ENCODE peak calls at places on chromosomes 6 and 20, in ten cellular contexts. L is Karpas-422; O is spleen; Y is lower lobe of right lung; E is activated T-cell treated with anti-CD3 and anti-CD28 coated beads, Interleukin-2, amount 50 U/mL, for 72 hours; A is ecto neural progenitor cell; U is memory B cell; F is IMR-90; X is GM10248; H is AG20443. N is an unnamed sample.

GRCh38 chr6:30767158-30767943 is 23.0 kb upstream of the IER3 start:
- DNase-seq in L (no peak), E (peak), H (no peak), U (no peak), Y (no peak), X (peak), A (no peak), F (no peak), O (no peak), N (no peak)

GRCh38 chr6:18493421-18493891 is 106.3 kb downstream of the RNF144B start:
- DNase-seq in Y (no peak), L (no peak), F (no peak), E (no peak), A (no peak), O (no peak), X (no peak), H (no peak), U (no peak), N (no peak)

GRCh38 chr6:146545608-146546007 is 2.0 kb downstream of the RAB32 start:
- DNase-seq in E (no peak), F (peak), L (no peak), H (peak), X (no peak), A (no peak), Y (no peak), O (no peak), U (no peak), N (no peak)

GRCh38 chr6:135819665-135820064 is 31.8 kb upstream of the PDE7B start:
- DNase-seq in U (no peak), O (no peak), H (no peak), L (no peak), F (no peak), X (no peak), Y (no peak), A (no peak), E (no peak), N (no peak)

GRCh38 chr20:47574616-47575401 is 73.1 kb downstream of the NCOA3 start:
- DNase-seq in O (no peak), E (no peak), F (peak), X (peak), U (no peak), A (no peak), H (no peak), L (peak), Y (no peak), N (no peak)

GRCh38 chr20:8388707-8389106 is 256.6 kb downstream of the PLCB1 start:
- DNase-seq in U (no peak), F (peak), A (no peak), L (no peak), O (no peak), X (no peak), Y (no peak), E (no peak), H (no peak), N (no peak)

GRCh38 chr20:37295595-37295994 is 6.1 kb downstream of the MANBAL start:
- DNase-seq in X (no peak), L (no peak), U (no peak), H (no peak), O (no peak), E (no peak), A (no peak), F (no peak), Y (no peak), N (no peak)

GRCh38 chr6:36911946-36912555 is 26.3 kb downstream of the C6orf89 start:
- DNase-seq in X (no peak), H (no peak), E (peak), F (no peak), L (no peak), O (no peak), A (no peak), Y (no peak), U (no peak), N (no peak)

GRCh38 chr6:10945845-10946244 is 59.0 kb downstream of the SYCP2L start:
- DNase-seq in O (no peak), E (no peak), U (no peak), L (no peak), H (no peak), F (no peak), Y (no peak), A (no peak), X (no peak), N (no peak)

GRCh38 chr6:108523697-108524096 is 37.0 kb upstream of the FOXO3 start:
- DNase-seq in H (no peak), X (no peak), E (no peak), O (no peak), F (no peak), A (no peak), L (no peak), U (no peak), Y (no peak), N (no peak)

GRCh38 chr6:111872521-111873177 is 603 bp downstream of the FYN start:
- DNase-seq in H (peak), A (peak), E (peak), X (peak), U (peak), Y (peak), F (peak), O (peak), L (peak), N (peak)

GRCh38 chr20:11553603-11554002 is 364.1 kb upstream of the BTBD3 start:
- DNase-seq in O (no peak), X (no peak), F (peak), Y (no peak), U (no peak), H (peak), E (no peak), A (no peak), L (peak), N (no peak)

GRCh38 chr6:33744895-33745546 is 1.7 kb downstream of the IP6K3 start:
- DNase-seq in A (no peak), F (no peak), O (no peak), E (no peak), X (no peak), U (no peak), Y (no peak), L (peak), H (no peak), N (no peak)

GRCh38 chr6:170083236-170084051 is 207.4 kb downstream of the DLL1 start:
- DNase-seq in L (no peak), U (no peak), Y (peak), O (peak), X (no peak), H (no peak), E (no peak), F (no peak), A (peak), N (peak)

GRCh38 chr20:24769878-24770627 is 179.0 kb upstream of the CST7 start:
- DNase-seq in E (no peak), L (no peak), U (no peak), F (no peak), A (peak), X (no peak), Y (no peak), O (peak), H (no peak), N (no peak)

GRCh38 chr6:105902401-105903031 is 183.6 kb upstream of the PRDM1 start:
- DNase-seq in X (no peak), A (no peak), F (peak), Y (no peak), L (no peak), U (no peak), H (peak), E (no peak), O (no peak), N (no peak)

GRCh38 chr6:89563866-89564265 is 74.7 kb downstream of the LYRM2 start:
- DNase-seq in E (no peak), A (no peak), X (no peak), H (no peak), U (no peak), F (no peak), O (no peak), L (no peak), Y (no peak), N (no peak)

GRCh38 chr6:35419431-35419830 is 32.7 kb upstream of the FANCE start:
- DNase-seq in Y (no peak), L (peak), O (no peak), E (no peak), X (no peak), H (peak), A (no peak), U (no peak), F (peak), N (no peak)

GRCh38 chr20:17471606-17472187 is 59.5 kb downstream of the BFSP1 start:
- DNase-seq in E (no peak), Y (no peak), X (no peak), H (no peak), A (peak), F (no peak), U (no peak), O (no peak), L (no peak), N (no peak)

GRCh38 chr20:60138263-60139127 is 180.3 kb downstream of the CDH26 start:
- DNase-seq in Y (peak), O (peak), F (peak), U (no peak), H (no peak), A (no peak), E (peak), L (no peak), X (peak), N (peak)

GRCh38 chr6:17820055-17820454 is 113.3 kb upstream of the NUP153 start:
- DNase-seq in A (no peak), L (peak), F (peak), U (no peak), Y (no peak), X (no peak), O (no peak), E (no peak), H (no peak), N (no peak)

GRCh38 chr6:96234476-96234875 is 218.7 kb downstream of the FUT9 start:
- DNase-seq in L (no peak), X (no peak), A (no peak), E (no peak), Y (no peak), U (no peak), F (no peak), O (no peak), H (no peak), N (no peak)

GRCh38 chr20:47427746-47428145 is 71.2 kb upstream of the ZMYND8 start:
- DNase-seq in F (no peak), A (no peak), O (no peak), Y (no peak), E (no peak), H (no peak), X (no peak), U (no peak), L (no peak), N (no peak)

GRCh38 chr6:112806163-112806900 is 459.2 kb downstream of the RFPL4B start:
- DNase-seq in F (peak), X (no peak), E (no peak), O (no peak), U (no peak), H (no peak), L (no peak), A (no peak), Y (no peak), N (no peak)

GRCh38 chr6:34391711-34392496 is 565 bp downstream of the NUDT3 start:
- DNase-seq in H (peak), X (peak), O (peak), A (peak), U (no peak), F (peak), L (peak), E (peak), Y (peak), N (peak)

GRCh38 chr6:127514396-127515227 is 4.5 kb downstream of the MTCL3 start:
- DNase-seq in X (no peak), A (peak), H (peak), L (no peak), F (peak), U (no peak), Y (peak), E (peak), O (peak), N (peak)

GRCh38 chr20:43994486-43995100 is 79.9 kb downstream of the TOX2 start:
- DNase-seq in L (no peak), U (no peak), E (no peak), O (no peak), Y (no peak), H (no peak), A (no peak), F (peak), X (no peak), N (no peak)

GRCh38 chr6:137236581-137237355 is 17.6 kb upstream of the IFNGR1 start:
- DNase-seq in U (no peak), F (no peak), A (no peak), X (no peak), L (no peak), E (no peak), Y (no peak), H (no peak), O (no peak), N (no peak)